ENCODE peak calls at places on chromosomes 5 and 9, in four cellular contexts. D, O, X and C are unnamed samples.

GRCh38 chr5:88875609-88876234 is 7.3 kb downstream of the MEF2C start:
- DNase-seq in O (no peak), X (no peak), D (peak; percentile 73), C (no peak)

GRCh38 chr5:127290019-127290945 is at the start of gene MEGF10:
- DNase-seq in O (peak; percentile 23), X (no peak), D (peak; percentile 18), C (no peak)

GRCh38 chr5:72280655-72281069 is 39.4 kb downstream of the MRPS27 start:
- DNase-seq in D (no peak), X (no peak), O (no peak), C (no peak)

GRCh38 chr5:129460121-129460950 is at the start of gene ADAMTS19:
- DNase-seq in O (no peak), D (peak; percentile 11), X (no peak), C (no peak)

GRCh38 chr5:132254321-132254977 is 3.0 kb upstream of the PDLIM4 start:
- DNase-seq in D (no peak), O (no peak), X (no peak), C (no peak)

GRCh38 chr9:113454914-113455761 is 8.4 kb upstream of the RGS3 start:
- DNase-seq in O (no peak), X (no peak), D (peak; percentile 41), C (peak; percentile 87)

GRCh38 chr9:32378496-32378895 is 5.9 kb upstream of the ACO1 start:
- DNase-seq in O (peak; percentile 16), X (no peak), D (peak; percentile 55), C (no peak)

GRCh38 chr5:120463991-120464626 is at the start of gene PRR16:
- DNase-seq in O (no peak), D (peak; percentile 74), X (no peak), C (no peak)

GRCh38 chr5:41835625-41836024 is 34.6 kb downstream of the OXCT1 start:
- DNase-seq in X (no peak), O (no peak), D (no peak), C (peak; percentile 51)

GRCh38 chr9:35745569-35745968 is 3.5 kb downstream of the GBA2 start:
- DNase-seq in X (no peak), D (no peak), O (no peak), C (no peak)

GRCh38 chr9:4489562-4489918 is 728 bp upstream of the SLC1A1 start:
- DNase-seq in D (no peak), O (no peak), X (no peak), C (no peak)

GRCh38 chr5:8391916-8392315 is 523.0 kb downstream of the MTRR start:
- DNase-seq in D (no peak), X (no peak), O (no peak), C (no peak)

GRCh38 chr5:150599917-150600511 is 40.4 kb upstream of the SYNPO start:
- DNase-seq in O (no peak), D (no peak), X (peak; percentile 40), C (peak; percentile 47)